ENCODE peak calls at places on chromosomes 1 and 21, in five cellular contexts. One of them, this sample, is unnamed.

GRCh38 chr1:43885311-43885801 is 48.2 kb upstream of the ARTN start:
- ATAC-seq in A549: no peak
- ATAC-seq in heart left ventricle: no peak
- ATAC-seq in HepG2: no peak
- ATAC-seq in IMR-90: no peak
- ATAC-seq in this sample: no peak

GRCh38 chr1:67110352-67110751 is 24.4 kb downstream of the C1orf141 start:
- ATAC-seq in HepG2: no peak
- ATAC-seq in heart left ventricle: no peak
- ATAC-seq in IMR-90: no peak
- ATAC-seq in A549: no peak
- ATAC-seq in this sample: no peak

GRCh38 chr1:12587981-12588620 is 29.9 kb downstream of the DHRS3 start:
- ATAC-seq in heart left ventricle: no peak
- ATAC-seq in IMR-90: peak; percentile 49
- ATAC-seq in A549: peak; percentile 72
- ATAC-seq in HepG2: peak; percentile 70
- ATAC-seq in this sample: no peak

GRCh38 chr1:34433099-34433498 is 256.4 kb downstream of the C1orf94 start:
- ATAC-seq in IMR-90: no peak
- ATAC-seq in A549: no peak
- ATAC-seq in HepG2: no peak
- ATAC-seq in heart left ventricle: no peak
- ATAC-seq in this sample: no peak

GRCh38 chr21:33578214-33578613 is 10.3 kb downstream of the DONSON start:
- ATAC-seq in HepG2: no peak
- ATAC-seq in A549: no peak
- ATAC-seq in heart left ventricle: no peak
- ATAC-seq in IMR-90: peak; percentile 52
- ATAC-seq in this sample: no peak

GRCh38 chr1:101741910-101742309 is 254.8 kb downstream of the OLFM3 start:
- ATAC-seq in A549: no peak
- ATAC-seq in HepG2: no peak
- ATAC-seq in heart left ventricle: no peak
- ATAC-seq in IMR-90: no peak
- ATAC-seq in this sample: no peak

GRCh38 chr1:75797273-75797588 is 549 bp downstream of the MSH4 start:
- ATAC-seq in IMR-90: no peak
- ATAC-seq in A549: no peak
- ATAC-seq in heart left ventricle: peak; percentile 3
- ATAC-seq in HepG2: peak; percentile 38
- ATAC-seq in this sample: no peak

GRCh38 chr1:182723195-182723594 is 38.8 kb upstream of the RGS8 start:
- ATAC-seq in heart left ventricle: peak; percentile 82
- ATAC-seq in IMR-90: no peak
- ATAC-seq in HepG2: no peak
- ATAC-seq in A549: no peak
- ATAC-seq in this sample: no peak

GRCh38 chr1:59985901-59986735 is 59.5 kb upstream of the CYP2J2 start:
- ATAC-seq in IMR-90: no peak
- ATAC-seq in HepG2: no peak
- ATAC-seq in heart left ventricle: no peak
- ATAC-seq in A549: no peak
- ATAC-seq in this sample: no peak

GRCh38 chr1:155608888-155609225 is 1.2 kb upstream of the MSTO1 start:
- ATAC-seq in IMR-90: no peak
- ATAC-seq in A549: no peak
- ATAC-seq in heart left ventricle: no peak
- ATAC-seq in HepG2: no peak
- ATAC-seq in this sample: no peak

GRCh38 chr1:155609515-155610256 is at the start of gene MSTO1:
- ATAC-seq in A549: peak; percentile 97
- ATAC-seq in heart left ventricle: peak; percentile 98
- ATAC-seq in HepG2: peak; percentile 98
- ATAC-seq in IMR-90: peak; percentile 98
- ATAC-seq in this sample: peak; percentile 100

GRCh38 chr1:155607708-155608107 is 2.3 kb upstream of the MSTO1 start:
- ATAC-seq in heart left ventricle: no peak
- ATAC-seq in HepG2: no peak
- ATAC-seq in IMR-90: no peak
- ATAC-seq in A549: no peak
- ATAC-seq in this sample: no peak
- TF ChIP-seq POLR2A in heart left ventricle: no peak
- TF ChIP-seq POLR2A in HepG2: no peak
- TF ChIP-seq POLR2A in IMR-90: no peak
- TF ChIP-seq POLR2A in A549: no peak
- TF ChIP-seq POLR2A in this sample: no peak

DNA sequence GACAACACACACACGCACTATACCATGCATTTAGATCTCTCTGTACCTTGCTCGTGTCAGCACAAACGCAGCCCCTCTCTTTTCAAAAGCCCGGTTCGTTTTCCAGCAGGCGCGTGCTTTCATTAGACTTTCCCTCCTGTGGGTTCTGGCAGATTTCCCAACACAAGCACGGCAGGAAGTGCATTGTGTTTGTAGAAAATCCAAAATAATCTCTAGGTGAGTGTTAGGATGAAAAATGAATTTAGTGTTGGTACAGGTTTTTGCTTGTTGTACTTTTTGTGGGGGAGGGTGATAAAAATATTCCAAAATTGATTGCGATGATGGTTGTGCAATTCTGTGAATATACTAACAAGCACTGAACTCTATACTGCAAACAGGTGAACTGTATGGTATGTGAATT is 54.1 kb upstream of the POFUT2 start:
- ATAC-seq in IMR-90: no peak
- ATAC-seq in heart left ventricle: no peak
- ATAC-seq in A549: no peak
- ATAC-seq in HepG2: no peak
- ATAC-seq in this sample: no peak
- H3K4me3 ChIP-seq in IMR-90: no peak overlapping the region
- H3K4me3 ChIP-seq in heart left ventricle: no peak overlapping the region
- H3K4me3 ChIP-seq in A549: no peak overlapping the region
- H3K4me3 ChIP-seq in HepG2: no peak overlapping the region
- H3K4me3 ChIP-seq in this sample: no peak overlapping the region

DNA sequence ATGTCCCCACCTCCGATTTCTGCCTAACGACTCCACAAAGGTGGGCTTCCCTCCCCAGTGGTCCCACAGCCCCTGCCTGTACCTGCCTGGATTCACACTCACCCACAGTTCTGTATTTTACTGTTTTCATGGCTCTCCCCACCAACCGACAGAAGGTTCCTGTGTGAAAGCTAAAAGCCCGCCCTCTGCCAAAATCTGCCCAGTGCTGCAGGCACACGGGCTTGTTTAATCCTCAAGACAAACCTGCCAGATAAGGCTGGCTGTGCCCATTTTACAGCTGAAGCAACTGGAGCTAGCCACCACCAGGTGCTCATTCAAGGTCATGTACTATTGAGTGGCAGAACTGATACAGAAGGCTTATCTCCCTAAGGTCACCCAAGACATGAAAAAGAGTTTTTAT is 114.5 kb downstream of the HIVEP3 start:
- ATAC-seq in A549: no peak
- ATAC-seq in IMR-90: no peak
- ATAC-seq in heart left ventricle: no peak
- ATAC-seq in HepG2: no peak
- ATAC-seq in this sample: no peak
- H3K4me1 ChIP-seq in A549: no peaks in the 10 kb centered on the region
- H3K4me1 ChIP-seq in IMR-90: no peaks in the 10 kb centered on the region
- H3K4me1 ChIP-seq in heart left ventricle: no peaks in the 10 kb centered on the region
- H3K4me1 ChIP-seq in HepG2: no peaks in the 10 kb centered on the region
- H3K4me1 ChIP-seq in this sample: no peaks in the 10 kb centered on the region

GRCh38 chr1:149936076-149936991 is at the start of gene MTMR11:
- ATAC-seq in A549: peak; percentile 69
- ATAC-seq in heart left ventricle: peak; percentile 25
- ATAC-seq in HepG2: peak; percentile 64
- ATAC-seq in IMR-90: peak; percentile 73
- ATAC-seq in this sample: peak; percentile 39
- TF ChIP-seq POLR2A in A549: no peak
- TF ChIP-seq POLR2A in heart left ventricle: no peak
- TF ChIP-seq POLR2A in HepG2: peak; percentile 32
- TF ChIP-seq POLR2A in IMR-90: no peak
- TF ChIP-seq POLR2A in this sample: no peak

GRCh38 chr1:228141082-228141870 is 1.2 kb downstream of the GUK1 start:
- ATAC-seq in A549: no peak
- ATAC-seq in IMR-90: no peak
- ATAC-seq in HepG2: peak; percentile 2
- ATAC-seq in heart left ventricle: peak; percentile 26
- ATAC-seq in this sample: no peak

GRCh38 chr1:228142616-228143203 is 2.6 kb downstream of the GUK1 start:
- ATAC-seq in A549: no peak
- ATAC-seq in heart left ventricle: no peak
- ATAC-seq in HepG2: no peak
- ATAC-seq in IMR-90: no peak
- ATAC-seq in this sample: no peak

GRCh38 chr1:228140724-228141081 is 624 bp downstream of the GUK1 start:
- ATAC-seq in IMR-90: no peak
- ATAC-seq in heart left ventricle: no peak
- ATAC-seq in A549: no peak
- ATAC-seq in HepG2: no peak
- ATAC-seq in this sample: no peak

GRCh38 chr1:228143480-228144212 is 3.6 kb downstream of the GUK1 start:
- ATAC-seq in IMR-90: no peak
- ATAC-seq in A549: no peak
- ATAC-seq in heart left ventricle: no peak
- ATAC-seq in HepG2: no peak
- ATAC-seq in this sample: no peak

DNA sequence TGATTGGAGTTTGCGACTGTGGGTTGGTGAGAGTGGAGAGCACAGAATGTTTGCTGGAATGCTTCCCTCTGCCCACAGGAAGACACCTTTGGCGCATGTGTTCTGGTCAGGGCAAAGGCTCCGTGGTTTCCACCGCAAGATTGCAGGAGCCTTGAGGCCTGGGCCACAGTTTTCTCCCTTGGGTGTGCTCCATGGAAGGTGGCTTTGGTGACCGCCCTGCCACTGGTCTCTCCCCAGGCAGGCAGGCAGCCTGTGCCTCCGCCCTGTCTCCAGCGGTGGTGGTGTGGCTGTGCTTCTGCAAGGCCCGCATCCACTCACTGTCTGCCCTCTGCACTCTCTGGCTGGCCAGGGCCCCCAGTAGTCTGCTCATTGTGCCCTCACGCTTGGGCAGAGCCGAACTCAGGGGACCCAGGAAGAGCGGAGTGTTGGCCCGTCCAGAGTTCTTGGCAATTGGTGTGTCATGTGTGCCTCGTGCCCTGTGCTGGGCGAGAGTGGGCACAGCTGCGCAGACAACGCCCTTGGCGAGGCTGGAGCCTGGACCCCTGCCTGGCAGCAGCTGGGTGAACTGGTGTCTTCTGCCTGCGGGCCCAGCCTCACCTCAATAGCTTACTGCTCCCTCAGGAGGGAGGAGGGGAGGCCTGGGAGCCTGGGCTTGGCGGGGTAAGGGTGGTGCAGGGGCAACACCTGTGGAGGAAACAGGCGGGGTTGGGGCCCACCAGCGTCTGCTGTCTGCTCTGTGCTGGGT is 2.0 kb downstream of the GUK1 start:
- ATAC-seq in A549: no peak
- ATAC-seq in IMR-90: no peak
- ATAC-seq in HepG2: no peak
- ATAC-seq in heart left ventricle: no peak
- ATAC-seq in this sample: no peak
- H3K4me3 ChIP-seq in A549: no peak overlapping the region
- H3K4me3 ChIP-seq in IMR-90: no peak overlapping the region
- H3K4me3 ChIP-seq in HepG2: peak overlapping the region; percentile 98
- H3K4me3 ChIP-seq in heart left ventricle: peak overlapping the region; percentile 100
- H3K4me3 ChIP-seq in this sample: peak overlapping the region; percentile 70

GRCh38 chr1:25992689-25993146 is 5.1 kb downstream of the PAFAH2 start:
- ATAC-seq in IMR-90: no peak
- ATAC-seq in heart left ventricle: no peak
- ATAC-seq in A549: no peak
- ATAC-seq in HepG2: no peak
- ATAC-seq in this sample: no peak

GRCh38 chr1:25993197-25993951 is 4.5 kb downstream of the PAFAH2 start:
- ATAC-seq in A549: no peak
- ATAC-seq in HepG2: no peak
- ATAC-seq in IMR-90: no peak
- ATAC-seq in heart left ventricle: no peak
- ATAC-seq in this sample: no peak

GRCh38 chr1:25990702-25991395 is 7.0 kb downstream of the PAFAH2 start:
- ATAC-seq in IMR-90: no peak
- ATAC-seq in HepG2: no peak
- ATAC-seq in A549: no peak
- ATAC-seq in heart left ventricle: peak; percentile 28
- ATAC-seq in this sample: peak; percentile 31

GRCh38 chr1:25989860-25990650 is 7.8 kb downstream of the PAFAH2 start:
- ATAC-seq in heart left ventricle: peak; percentile 30
- ATAC-seq in IMR-90: no peak
- ATAC-seq in A549: no peak
- ATAC-seq in HepG2: no peak
- ATAC-seq in this sample: no peak

DNA sequence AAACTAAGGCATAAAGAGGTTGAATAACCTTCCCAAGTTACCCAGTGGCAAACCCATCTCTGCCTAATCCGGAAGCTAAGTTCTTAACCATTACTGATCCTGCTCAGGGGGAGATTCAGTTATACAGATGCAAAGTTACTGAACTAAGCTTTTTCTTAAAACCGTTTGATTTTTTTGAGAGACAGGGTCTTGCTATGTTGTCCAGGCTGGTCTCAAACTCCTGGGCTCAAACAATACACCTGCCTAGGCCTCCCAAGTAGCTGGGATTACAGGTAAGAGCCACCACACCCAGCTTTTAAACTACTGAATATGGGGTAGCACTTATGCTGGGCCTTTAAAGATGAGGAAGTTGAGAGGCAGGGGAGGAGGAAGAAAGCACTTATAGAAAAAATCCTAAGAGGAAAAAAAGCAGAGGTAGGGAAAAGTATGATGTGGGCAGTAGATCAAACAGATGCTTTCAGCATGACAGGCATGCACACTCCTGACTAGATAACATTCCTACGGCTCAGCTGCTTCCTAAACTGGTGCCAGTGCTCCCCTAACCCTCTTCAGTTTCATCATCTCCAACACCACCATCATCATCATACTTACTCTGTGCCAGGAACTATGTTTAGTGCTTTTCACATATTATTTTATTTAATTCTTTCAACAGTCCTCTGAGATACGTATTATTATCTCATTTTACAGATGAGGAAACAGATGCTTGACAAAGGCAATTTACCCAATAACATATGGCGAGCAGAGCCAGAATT is 5.8 kb downstream of the PAFAH2 start:
- ATAC-seq in A549: no peak
- ATAC-seq in IMR-90: peak; percentile 59
- ATAC-seq in HepG2: no peak
- ATAC-seq in heart left ventricle: no peak
- ATAC-seq in this sample: no peak
- H3K4me1 ChIP-seq in A549: peaks cover 6% of the 10 kb centered on the region
- H3K4me1 ChIP-seq in IMR-90: peaks cover 14% of the 10 kb centered on the region
- H3K4me1 ChIP-seq in HepG2: peaks cover 9% of the 10 kb centered on the region
- H3K4me1 ChIP-seq in heart left ventricle: peaks cover 7% of the 10 kb centered on the region
- H3K4me1 ChIP-seq in this sample: peaks cover 10% of the 10 kb centered on the region

GRCh38 chr1:37793773-37794371 is at the start of gene MANEAL:
- ATAC-seq in IMR-90: peak; percentile 88
- ATAC-seq in heart left ventricle: peak; percentile 87
- ATAC-seq in HepG2: peak; percentile 80
- ATAC-seq in A549: peak; percentile 90
- ATAC-seq in this sample: peak; percentile 69
- TF ChIP-seq POLR2A in IMR-90: no peak
- TF ChIP-seq POLR2A in heart left ventricle: no peak
- TF ChIP-seq POLR2A in HepG2: peak; percentile 68
- TF ChIP-seq POLR2A in A549: peak; percentile 54
- TF ChIP-seq POLR2A in this sample: no peak